ENCODE peak calls at places on chromosome 7, in six cellular contexts. One of them, this sample, is unnamed. For H3K4me1, the result is how much of the 10 kb centered on the place peaks cover.

GRCh38 chr7:74371381-74372059 is 82.2 kb upstream of the GTF2IRD1 start:
- DNase-seq in fibroblast of lung: peak
- DNase-seq in heart right ventricle: no peak
- DNase-seq in heart left ventricle: no peak
- DNase-seq in neuronal stem cell: peak
- DNase-seq in sigmoid colon: no peak
- DNase-seq in this sample: no peak

GRCh38 chr7:117230276-117231046 is 92.4 kb downstream of the WNT2 start:
- DNase-seq in fibroblast of lung: peak
- DNase-seq in heart right ventricle: no peak
- DNase-seq in heart left ventricle: no peak
- DNase-seq in neuronal stem cell: no peak
- DNase-seq in sigmoid colon: no peak
- DNase-seq in this sample: no peak

GRCh38 chr7:123715198-123715597 is 33.6 kb downstream of the WASL start:
- DNase-seq in fibroblast of lung: peak
- DNase-seq in heart right ventricle: no peak
- DNase-seq in heart left ventricle: no peak
- DNase-seq in neuronal stem cell: no peak
- DNase-seq in sigmoid colon: no peak
- DNase-seq in this sample: no peak

GRCh38 chr7:116779921-116780320 is 82.5 kb upstream of the CAPZA2 start:
- DNase-seq in fibroblast of lung: peak
- DNase-seq in heart right ventricle: no peak
- DNase-seq in heart left ventricle: no peak
- DNase-seq in neuronal stem cell: no peak
- DNase-seq in sigmoid colon: no peak
- DNase-seq in this sample: no peak

GRCh38 chr7:116588641-116589594 is 64.1 kb downstream of the CAV1 start:
- DNase-seq in fibroblast of lung: peak
- DNase-seq in heart right ventricle: no peak
- DNase-seq in heart left ventricle: no peak
- DNase-seq in neuronal stem cell: peak
- DNase-seq in sigmoid colon: no peak
- DNase-seq in this sample: no peak

GRCh38 chr7:155531686-155532085 is 14.7 kb downstream of the CNPY1 start:
- DNase-seq in fibroblast of lung: no peak
- DNase-seq in heart right ventricle: no peak
- DNase-seq in heart left ventricle: no peak
- DNase-seq in neuronal stem cell: no peak
- DNase-seq in sigmoid colon: peak
- DNase-seq in this sample: no peak

GRCh38 chr7:51455513-51455912 is 138.9 kb upstream of the COBL start:
- DNase-seq in fibroblast of lung: no peak
- DNase-seq in heart right ventricle: no peak
- DNase-seq in heart left ventricle: no peak
- DNase-seq in neuronal stem cell: no peak
- DNase-seq in sigmoid colon: no peak
- DNase-seq in this sample: no peak

GRCh38 chr7:10973942-10974716 is 457 bp downstream of the PHF14 start:
- DNase-seq in fibroblast of lung: peak
- DNase-seq in heart right ventricle: no peak
- DNase-seq in heart left ventricle: peak
- DNase-seq in neuronal stem cell: no peak
- DNase-seq in sigmoid colon: no peak
- DNase-seq in this sample: peak

GRCh38 chr7:90599038-90599437 is 2.9 kb downstream of the CDK14 start:
- DNase-seq in fibroblast of lung: peak
- DNase-seq in heart right ventricle: no peak
- DNase-seq in heart left ventricle: no peak
- DNase-seq in neuronal stem cell: no peak
- DNase-seq in sigmoid colon: no peak
- DNase-seq in this sample: no peak

GRCh38 chr7:3109516-3109915 is 65.8 kb upstream of the CARD11 start:
- DNase-seq in fibroblast of lung: peak
- DNase-seq in heart right ventricle: no peak
- DNase-seq in heart left ventricle: no peak
- DNase-seq in neuronal stem cell: no peak
- DNase-seq in sigmoid colon: no peak
- DNase-seq in this sample: no peak

GRCh38 chr7:134364619-134365037 is 47.9 kb upstream of the SLC35B4 start:
- DNase-seq in fibroblast of lung: peak
- DNase-seq in heart right ventricle: no peak
- DNase-seq in heart left ventricle: no peak
- DNase-seq in neuronal stem cell: no peak
- DNase-seq in sigmoid colon: no peak
- DNase-seq in this sample: no peak

GRCh38 chr7:16891338-16891737 is 9.6 kb upstream of the AGR3 start:
- DNase-seq in fibroblast of lung: peak
- DNase-seq in heart right ventricle: no peak
- DNase-seq in heart left ventricle: no peak
- DNase-seq in neuronal stem cell: no peak
- DNase-seq in sigmoid colon: no peak
- DNase-seq in this sample: no peak

GRCh38 chr7:33745934-33746333 is 159.4 kb upstream of the BMPER start:
- DNase-seq in fibroblast of lung: peak
- DNase-seq in heart right ventricle: no peak
- DNase-seq in heart left ventricle: no peak
- DNase-seq in neuronal stem cell: no peak
- DNase-seq in sigmoid colon: no peak
- DNase-seq in this sample: no peak

GRCh38 chr7:20329389-20330175 is 1.1 kb upstream of the ITGB8 start:
- DNase-seq in fibroblast of lung: peak
- DNase-seq in heart right ventricle: peak
- DNase-seq in heart left ventricle: peak
- DNase-seq in neuronal stem cell: peak
- DNase-seq in sigmoid colon: peak
- DNase-seq in this sample: peak

GRCh38 chr7:11170160-11170559 is 196.5 kb downstream of the PHF14 start:
- DNase-seq in fibroblast of lung: no peak
- DNase-seq in heart right ventricle: no peak
- DNase-seq in heart left ventricle: no peak
- DNase-seq in neuronal stem cell: no peak
- DNase-seq in sigmoid colon: no peak
- DNase-seq in this sample: no peak

GRCh38 chr7:118311121-118311803 is 86.8 kb downstream of the ANKRD7 start:
- DNase-seq in fibroblast of lung: peak
- DNase-seq in heart right ventricle: no peak
- DNase-seq in heart left ventricle: no peak
- DNase-seq in neuronal stem cell: no peak
- DNase-seq in sigmoid colon: no peak
- DNase-seq in this sample: no peak

GRCh38 chr7:71361633-71362032 is 229.7 kb downstream of the GALNT17 start:
- DNase-seq in fibroblast of lung: no peak
- DNase-seq in heart right ventricle: no peak
- DNase-seq in heart left ventricle: no peak
- DNase-seq in neuronal stem cell: no peak
- DNase-seq in sigmoid colon: no peak
- DNase-seq in this sample: no peak

GRCh38 chr7:22572292-22572691 is 72.3 kb upstream of the STEAP1B start:
- DNase-seq in fibroblast of lung: peak
- DNase-seq in heart right ventricle: no peak
- DNase-seq in heart left ventricle: no peak
- DNase-seq in neuronal stem cell: no peak
- DNase-seq in sigmoid colon: no peak
- DNase-seq in this sample: no peak

GRCh38 chr7:80760292-80760691 is 121.8 kb downstream of the CD36 start:
- DNase-seq in fibroblast of lung: no peak
- DNase-seq in heart right ventricle: no peak
- DNase-seq in heart left ventricle: no peak
- DNase-seq in neuronal stem cell: no peak
- DNase-seq in sigmoid colon: no peak
- DNase-seq in this sample: no peak

GRCh38 chr7:148721390-148721789 is 22.7 kb downstream of the CUL1 start:
- DNase-seq in fibroblast of lung: no peak
- DNase-seq in heart right ventricle: no peak
- DNase-seq in heart left ventricle: no peak
- DNase-seq in neuronal stem cell: no peak
- DNase-seq in sigmoid colon: no peak
- DNase-seq in this sample: no peak
- H3K4me1 ChIP-seq in fibroblast of lung: under half
- H3K4me1 ChIP-seq in heart right ventricle: half or more
- H3K4me1 ChIP-seq in heart left ventricle: under half
- H3K4me1 ChIP-seq in neuronal stem cell: under half
- H3K4me1 ChIP-seq in sigmoid colon: half or more
- H3K4me1 ChIP-seq in this sample: half or more

GRCh38 chr7:99195867-99196266 is 12.0 kb downstream of the KPNA7 start:
- DNase-seq in fibroblast of lung: no peak
- DNase-seq in heart right ventricle: no peak
- DNase-seq in heart left ventricle: no peak
- DNase-seq in neuronal stem cell: no peak
- DNase-seq in sigmoid colon: no peak
- DNase-seq in this sample: no peak

GRCh38 chr7:99193527-99194214 is 14.2 kb downstream of the KPNA7 start:
- DNase-seq in fibroblast of lung: peak
- DNase-seq in heart right ventricle: no peak
- DNase-seq in heart left ventricle: no peak
- DNase-seq in neuronal stem cell: no peak
- DNase-seq in sigmoid colon: no peak
- DNase-seq in this sample: no peak

GRCh38 chr7:99196536-99197288 is 11.2 kb downstream of the KPNA7 start:
- DNase-seq in fibroblast of lung: peak
- DNase-seq in heart right ventricle: no peak
- DNase-seq in heart left ventricle: no peak
- DNase-seq in neuronal stem cell: no peak
- DNase-seq in sigmoid colon: no peak
- DNase-seq in this sample: no peak

GRCh38 chr7:99191869-99192596 is 15.9 kb downstream of the KPNA7 start:
- DNase-seq in fibroblast of lung: no peak
- DNase-seq in heart right ventricle: no peak
- DNase-seq in heart left ventricle: no peak
- DNase-seq in neuronal stem cell: no peak
- DNase-seq in sigmoid colon: no peak
- DNase-seq in this sample: no peak

DNA sequence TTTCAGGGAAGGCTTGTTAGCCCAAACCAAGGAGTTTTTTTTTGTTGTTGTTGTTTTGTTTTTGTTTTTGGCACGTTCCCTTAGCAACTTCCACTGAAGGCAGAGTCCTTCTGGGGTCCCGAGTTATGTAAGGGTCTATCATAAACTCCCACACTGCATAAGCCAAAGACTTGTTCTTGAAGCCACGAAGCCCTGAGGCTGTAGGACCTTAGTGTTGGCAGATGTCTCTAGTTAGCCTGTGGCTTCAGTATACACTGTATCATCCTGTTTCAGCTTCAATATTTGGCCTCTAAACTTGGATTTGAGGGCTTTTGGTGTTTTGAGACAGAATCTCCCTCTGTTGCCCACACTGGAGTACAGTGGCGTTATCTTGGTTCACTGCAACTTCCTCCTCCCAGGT is 13.6 kb downstream of the KPNA7 start:
- DNase-seq in fibroblast of lung: no peak
- DNase-seq in heart right ventricle: no peak
- DNase-seq in heart left ventricle: no peak
- DNase-seq in neuronal stem cell: no peak
- DNase-seq in sigmoid colon: no peak
- DNase-seq in this sample: no peak
- H3K4me1 ChIP-seq in fibroblast of lung: under half
- H3K4me1 ChIP-seq in heart right ventricle: under half
- H3K4me1 ChIP-seq in heart left ventricle: under half
- H3K4me1 ChIP-seq in neuronal stem cell: under half
- H3K4me1 ChIP-seq in sigmoid colon: under half
- H3K4me1 ChIP-seq in this sample: under half

GRCh38 chr7:6254891-6255290 is 17.5 kb downstream of the CYTH3 start:
- DNase-seq in fibroblast of lung: peak
- DNase-seq in heart right ventricle: no peak
- DNase-seq in heart left ventricle: no peak
- DNase-seq in neuronal stem cell: no peak
- DNase-seq in sigmoid colon: no peak
- DNase-seq in this sample: no peak

GRCh38 chr7:6256709-6257535 is 15.5 kb downstream of the CYTH3 start:
- DNase-seq in fibroblast of lung: peak
- DNase-seq in heart right ventricle: peak
- DNase-seq in heart left ventricle: peak
- DNase-seq in neuronal stem cell: no peak
- DNase-seq in sigmoid colon: no peak
- DNase-seq in this sample: peak

GRCh38 chr7:6259257-6259656 is 13.2 kb downstream of the CYTH3 start:
- DNase-seq in fibroblast of lung: no peak
- DNase-seq in heart right ventricle: no peak
- DNase-seq in heart left ventricle: no peak
- DNase-seq in neuronal stem cell: no peak
- DNase-seq in sigmoid colon: no peak
- DNase-seq in this sample: no peak

GRCh38 chr7:6258440-6259182 is 13.8 kb downstream of the CYTH3 start:
- DNase-seq in fibroblast of lung: peak
- DNase-seq in heart right ventricle: no peak
- DNase-seq in heart left ventricle: no peak
- DNase-seq in neuronal stem cell: no peak
- DNase-seq in sigmoid colon: no peak
- DNase-seq in this sample: no peak

GRCh38 chr7:6257602-6258001 is 14.8 kb downstream of the CYTH3 start:
- DNase-seq in fibroblast of lung: no peak
- DNase-seq in heart right ventricle: no peak
- DNase-seq in heart left ventricle: no peak
- DNase-seq in neuronal stem cell: no peak
- DNase-seq in sigmoid colon: no peak
- DNase-seq in this sample: no peak
- H3K4me1 ChIP-seq in fibroblast of lung: under half
- H3K4me1 ChIP-seq in heart right ventricle: half or more
- H3K4me1 ChIP-seq in heart left ventricle: half or more
- H3K4me1 ChIP-seq in neuronal stem cell: under half
- H3K4me1 ChIP-seq in sigmoid colon: under half
- H3K4me1 ChIP-seq in this sample: half or more

GRCh38 chr7:112138938-112139337 is 67.3 kb downstream of the DOCK4 start:
- DNase-seq in fibroblast of lung: no peak
- DNase-seq in heart right ventricle: no peak
- DNase-seq in heart left ventricle: no peak
- DNase-seq in neuronal stem cell: no peak
- DNase-seq in sigmoid colon: no peak
- DNase-seq in this sample: no peak

GRCh38 chr7:112144284-112145059 is 61.7 kb downstream of the DOCK4 start:
- DNase-seq in fibroblast of lung: no peak
- DNase-seq in heart right ventricle: no peak
- DNase-seq in heart left ventricle: no peak
- DNase-seq in neuronal stem cell: no peak
- DNase-seq in sigmoid colon: no peak
- DNase-seq in this sample: no peak

GRCh38 chr7:112143567-112143966 is 62.6 kb downstream of the DOCK4 start:
- DNase-seq in fibroblast of lung: peak
- DNase-seq in heart right ventricle: no peak
- DNase-seq in heart left ventricle: no peak
- DNase-seq in neuronal stem cell: no peak
- DNase-seq in sigmoid colon: no peak
- DNase-seq in this sample: peak

GRCh38 chr7:112140600-112140999 is 65.6 kb downstream of the DOCK4 start:
- DNase-seq in fibroblast of lung: no peak
- DNase-seq in heart right ventricle: no peak
- DNase-seq in heart left ventricle: no peak
- DNase-seq in neuronal stem cell: no peak
- DNase-seq in sigmoid colon: no peak
- DNase-seq in this sample: no peak

GRCh38 chr7:112143151-112143550 is 63.0 kb downstream of the DOCK4 start:
- DNase-seq in fibroblast of lung: peak
- DNase-seq in heart right ventricle: no peak
- DNase-seq in heart left ventricle: no peak
- DNase-seq in neuronal stem cell: no peak
- DNase-seq in sigmoid colon: no peak
- DNase-seq in this sample: no peak
- H3K4me1 ChIP-seq in fibroblast of lung: under half
- H3K4me1 ChIP-seq in heart right ventricle: under half
- H3K4me1 ChIP-seq in heart left ventricle: under half
- H3K4me1 ChIP-seq in neuronal stem cell: under half
- H3K4me1 ChIP-seq in sigmoid colon: under half
- H3K4me1 ChIP-seq in this sample: half or more